ENCODE peak calls at places on chromosomes 3 and 15, in nine cellular contexts. O is IMR-90, T is upper lobe of right lung, Y is fibroblast of the conjunctiva, J is globus pallidus, A is GM10248, H is iris pigment epithelial cell, M is NCI-H187 treated with DMSO at 0.1 percent for 48 hours, R is AG08395. G is an unnamed sample.

GRCh38 chr3:187739125-187739560 is 6.1 kb downstream of the BCL6 start:
- DNase-seq in O (no peak), Y (no peak), J (no peak), A (no peak), H (no peak), R (no peak), T (no peak), M (no peak), G (no peak)

GRCh38 chr3:131544557-131544956 is 41.8 kb upstream of the MRPL3 start:
- DNase-seq in H (no peak), M (no peak), A (no peak), O (no peak), T (no peak), J (no peak), Y (no peak), R (no peak), G (no peak)

GRCh38 chr15:79169531-79170123 is 79.0 kb upstream of the RASGRF1 start:
- DNase-seq in Y (no peak), J (no peak), H (no peak), T (no peak), M (no peak), O (no peak), R (no peak), A (no peak), G (no peak)

GRCh38 chr3:194382892-194383223 is 13.3 kb upstream of the LRRC15 start:
- DNase-seq in J (no peak), R (no peak), H (no peak), T (peak), M (no peak), Y (no peak), A (no peak), O (no peak), G (no peak)

GRCh38 chr3:174202561-174202960 is 656.6 kb upstream of the NAALADL2 start:
- DNase-seq in M (no peak), J (no peak), R (no peak), Y (no peak), T (no peak), A (no peak), H (peak), O (peak), G (no peak)

GRCh38 chr3:133928136-133928893 is 32.6 kb upstream of the RAB6B start:
- DNase-seq in R (no peak), A (peak), O (no peak), J (no peak), M (no peak), T (no peak), Y (no peak), H (no peak), G (no peak)

GRCh38 chr15:61742591-61742990 is 317.7 kb downstream of the VPS13C start:
- DNase-seq in J (no peak), A (no peak), R (no peak), M (no peak), Y (no peak), O (no peak), T (no peak), H (no peak), G (no peak)

GRCh38 chr15:49379996-49380395 is 43.0 kb upstream of the FGF7 start:
- DNase-seq in A (no peak), J (no peak), O (no peak), H (no peak), R (no peak), M (no peak), Y (no peak), T (no peak), G (no peak)

GRCh38 chr3:76107935-76108570 is 322.7 kb upstream of the ZNF717 start:
- DNase-seq in M (no peak), A (peak), Y (peak), J (peak), H (peak), T (no peak), R (peak), O (peak), G (no peak)

GRCh38 chr3:24299236-24299635 is 195.4 kb downstream of the THRB start:
- DNase-seq in Y (no peak), O (no peak), H (peak), J (no peak), T (no peak), A (no peak), R (peak), M (no peak), G (peak)

GRCh38 chr3:48086736-48087470 is 70.7 kb upstream of the MAP4 start:
- DNase-seq in M (no peak), Y (peak), J (no peak), O (peak), T (no peak), A (no peak), H (peak), R (no peak), G (no peak)

GRCh38 chr15:55993804-55994539 is 560 bp upstream of the NEDD4 start:
- DNase-seq in H (peak), A (peak), O (peak), Y (no peak), T (no peak), J (no peak), R (no peak), M (no peak), G (peak)

GRCh38 chr15:43275736-43276562 is 9.2 kb upstream of the TGM5 start:
- DNase-seq in R (no peak), M (no peak), T (no peak), J (no peak), H (no peak), A (no peak), O (no peak), Y (no peak), G (no peak)

GRCh38 chr15:39623550-39623931 is 42.7 kb downstream of the THBS1 start:
- DNase-seq in R (no peak), J (no peak), H (no peak), A (peak), Y (no peak), M (no peak), T (no peak), O (no peak), G (no peak)

GRCh38 chr15:63157891-63158431 is 684 bp upstream of the RPS27L start:
- DNase-seq in T (no peak), M (no peak), O (peak), R (peak), A (peak), H (peak), J (peak), Y (peak), G (no peak)

GRCh38 chr3:185825639-185826481 is 1.0 kb upstream of the IGF2BP2 start:
- DNase-seq in A (peak), M (no peak), T (peak), H (peak), O (peak), R (peak), J (no peak), Y (no peak), G (no peak)

GRCh38 chr3:71560665-71561064 is 22.9 kb downstream of the FOXP1 start:
- DNase-seq in H (peak), A (no peak), M (no peak), R (no peak), T (no peak), Y (no peak), J (no peak), O (peak), G (no peak)

GRCh38 chr15:75597667-75598341 is 18.7 kb upstream of the PTPN9 start:
- DNase-seq in R (peak), A (no peak), Y (no peak), M (no peak), O (no peak), J (no peak), H (peak), T (no peak), G (no peak)

GRCh38 chr3:47015151-47015550 is 35.7 kb downstream of the NBEAL2 start:
- DNase-seq in J (no peak), M (no peak), R (no peak), Y (no peak), T (no peak), A (no peak), H (no peak), O (no peak), G (no peak)

G was measured in HS-5.